ENCODE peak calls at places on chromosomes 4 and X, in five cellular contexts. Y, U, H, D and V are unnamed samples.

GRCh38 chrX:11591712-11592351 is 73.9 kb downstream of the ARHGAP6 start:
- DNase-seq in U (no peak), Y (no peak), H (no peak), D (no peak), V (no peak)

GRCh38 chrX:9953396-9953795 is 13.8 kb upstream of the CLDN34 start:
- DNase-seq in Y (no peak), H (no peak), U (no peak), D (no peak), V (no peak)

GRCh38 chr4:15906024-15906443 is 32.5 kb downstream of the FGFBP1 start:
- DNase-seq in H (no peak), U (no peak), Y (no peak), D (no peak), V (no peak)

GRCh38 chrX:7154040-7154597 is 6.2 kb upstream of the PUDP start:
- DNase-seq in H (no peak), U (no peak), Y (no peak), D (no peak), V (no peak)

GRCh38 chr4:6668391-6668790 is 25.3 kb upstream of the S100P start:
- DNase-seq in U (no peak), H (peak; percentile 63), Y (no peak), D (no peak), V (no peak)

GRCh38 chr4:140866492-140867005 is 110.4 kb upstream of the TBC1D9 start:
- DNase-seq in Y (no peak), H (no peak), D (no peak), U (no peak), V (no peak)

GRCh38 chr4:56215138-56215793 is 172.0 kb downstream of the AASDH start:
- DNase-seq in Y (no peak), U (no peak), H (no peak), D (no peak), V (no peak)

GRCh38 chr4:102299708-102300107 is 45.6 kb downstream of the SLC39A8 start:
- DNase-seq in Y (no peak), U (no peak), D (no peak), H (peak; percentile 70), V (no peak)

GRCh38 chrX:24371391-24371972 is 11.0 kb downstream of the SUPT20HL1 start:
- DNase-seq in D (peak; percentile 69), H (peak; percentile 56), U (peak; percentile 37), Y (peak; percentile 73), V (peak; percentile 46)

GRCh38 chr4:156293657-156294297 is 340.1 kb upstream of the CTSO start:
- DNase-seq in D (no peak), Y (no peak), U (no peak), H (peak; percentile 79), V (no peak)

GRCh38 chr4:38834570-38834969 is 22.0 kb downstream of the TLR6 start:
- DNase-seq in U (no peak), H (no peak), D (no peak), Y (no peak), V (no peak)

GRCh38 chr4:10396181-10396580 is 61.0 kb downstream of the ZNF518B start:
- DNase-seq in H (no peak), Y (no peak), D (no peak), U (no peak), V (no peak)

GRCh38 chr4:146051724-146052396 is 113.2 kb upstream of the ZNF827 start:
- DNase-seq in Y (no peak), D (no peak), H (peak; percentile 87), U (no peak), V (no peak)

GRCh38 chrX:85836868-85837267 is 210.5 kb downstream of the CHM start:
- DNase-seq in D (no peak), H (peak; percentile 71), Y (no peak), U (no peak), V (no peak)

GRCh38 chrX:11665144-11666040 is at the start of gene ARHGAP6:
- DNase-seq in D (peak; percentile 57), U (no peak), Y (no peak), H (peak; percentile 57), V (no peak)

GRCh38 chrX:351736-352135 is 33.1 kb upstream of the GTPBP6 start:
- DNase-seq in H (no peak), Y (no peak), D (no peak), U (no peak), V (no peak)

GRCh38 chr4:185792384-185793146 is 19.4 kb downstream of the SORBS2 start:
- DNase-seq in Y (no peak), D (no peak), U (no peak), H (peak; percentile 81), V (no peak)

GRCh38 chr4:47349323-47349722 is 114.2 kb downstream of the COMMD8 start:
- DNase-seq in D (no peak), Y (no peak), H (peak; percentile 6), U (no peak), V (no peak)

GRCh38 chr4:8414377-8414776 is 26.1 kb downstream of the ACOX3 start:
- DNase-seq in U (no peak), D (no peak), H (no peak), Y (no peak), V (no peak)

GRCh38 chrX:140064993-140065392 is 99.7 kb upstream of the CXorf66 start:
- DNase-seq in H (no peak), Y (no peak), D (no peak), U (no peak), V (no peak)

GRCh38 chrX:53373307-53373706 is 49.1 kb downstream of the SMC1A start:
- DNase-seq in H (no peak), U (no peak), D (no peak), Y (no peak), V (no peak)

GRCh38 chrX:105608745-105609144 is 213.6 kb upstream of the NRK start:
- DNase-seq in U (no peak), H (no peak), D (no peak), Y (no peak), V (no peak)

GRCh38 chrX:11756354-11757318 is 1.4 kb upstream of the MSL3 start:
- DNase-seq in D (no peak), U (no peak), H (peak; percentile 58), Y (no peak), V (no peak)

GRCh38 chr4:112557676-112558411 is 41.9 kb upstream of the NEUROG2 start:
- DNase-seq in U (no peak), Y (no peak), H (no peak), D (no peak), V (no peak)

GRCh38 chr4:136637071-136637777 is 895.1 kb downstream of the PCDH18 start:
- DNase-seq in U (no peak), Y (no peak), H (peak; percentile 28), D (no peak), V (no peak)

GRCh38 chr4:108320066-108320465 is 151.3 kb upstream of the LEF1 start:
- DNase-seq in U (no peak), Y (no peak), H (no peak), D (no peak), V (no peak)

GRCh38 chr4:178264001-178264400 is 821.8 kb upstream of the AGA start:
- DNase-seq in D (no peak), H (no peak), U (no peak), Y (no peak), V (no peak)

GRCh38 chr4:81422591-81422990 is 49.1 kb downstream of the RASGEF1B start:
- DNase-seq in H (no peak), U (no peak), Y (no peak), D (no peak), V (no peak)

GRCh38 chrX:110050386-110050785 is 47.5 kb downstream of the TMEM164 start:
- DNase-seq in U (no peak), D (no peak), Y (no peak), H (no peak), V (no peak)

GRCh38 chr4:89024051-89024675 is 32.8 kb downstream of the FAM13A start:
- DNase-seq in D (no peak), U (peak; percentile 30), H (peak; percentile 87), Y (peak; percentile 62), V (peak; percentile 49)

GRCh38 chrX:38799995-38800394 is 1.3 kb upstream of the MID1IP1 start:
- DNase-seq in H (no peak), Y (no peak), D (no peak), U (no peak), V (no peak)

GRCh38 chr4:140557831-140558435 is 10.8 kb downstream of the UCP1 start:
- DNase-seq in H (no peak), Y (no peak), D (no peak), U (no peak), V (no peak)

GRCh38 chrX:22800360-22800759 is 199.4 kb upstream of the DDX53 start:
- DNase-seq in Y (no peak), D (peak; percentile 61), H (peak; percentile 88), U (no peak), V (no peak)

GRCh38 chr4:151197258-151197657 is 79.7 kb upstream of the PRSS48 start:
- DNase-seq in D (no peak), H (peak; percentile 95), U (no peak), Y (no peak), V (no peak)

GRCh38 chr4:145451895-145452294 is 29.8 kb upstream of the SMAD1 start:
- DNase-seq in H (no peak), Y (no peak), U (no peak), D (no peak), V (no peak)

GRCh38 chr4:188145626-188146025 is 6.4 kb downstream of the TRIML1 start:
- DNase-seq in U (no peak), Y (no peak), H (no peak), D (no peak), V (no peak)